ENCODE peak calls at places on chromosomes 12 and 14, in four cellular contexts. X is A549, L is K562, Z is HepG2. T is an unnamed sample.

GRCh38 chr12:22974865-22975264 is 349.9 kb downstream of the ETNK1 start:
- DNase-seq in X (peak), L (no peak), Z (peak), T (peak)

GRCh38 chr14:104150201-104151027 is 12.0 kb downstream of the KIF26A start:
- DNase-seq in X (peak), L (peak), Z (no peak), T (no peak)

GRCh38 chr12:132357623-132358186 is 28.3 kb upstream of the GALNT9 start:
- DNase-seq in X (no peak), L (no peak), Z (no peak), T (no peak)

GRCh38 chr12:49959570-49960473 is 1.9 kb upstream of the AQP5 start:
- DNase-seq in X (peak), L (no peak), Z (no peak), T (no peak)

GRCh38 chr12:121050725-121051124 is 11.7 kb upstream of the OASL start:
- DNase-seq in X (peak), L (no peak), Z (no peak), T (peak)

GRCh38 chr12:32809846-32810245 is 54.1 kb upstream of the YARS2 start:
- DNase-seq in X (no peak), L (no peak), Z (no peak), T (no peak)

GRCh38 chr12:105343836-105344235 is 13.3 kb downstream of the C12orf75 start:
- DNase-seq in X (no peak), L (no peak), Z (no peak), T (no peak)

GRCh38 chr12:19435831-19436497 is 3.3 kb upstream of the AEBP2 start:
- DNase-seq in X (no peak), L (no peak), Z (no peak), T (no peak)

GRCh38 chr12:78698747-78699146 is 165.8 kb upstream of the SYT1 start:
- DNase-seq in X (peak), L (no peak), Z (no peak), T (peak)

GRCh38 chr12:109714141-109714912 is 702 bp downstream of the FAM222A start:
- DNase-seq in X (peak), L (peak), Z (peak), T (peak)

GRCh38 chr12:99959549-99960170 is 25.1 kb downstream of the ANKS1B start:
- DNase-seq in X (peak), L (no peak), Z (peak), T (no peak)

GRCh38 chr14:31269599-31270195 is 62.1 kb upstream of the HECTD1 start:
- DNase-seq in X (no peak), L (no peak), Z (no peak), T (peak)

GRCh38 chr12:5965950-5966383 is 20.9 kb upstream of the ANO2 start:
- DNase-seq in X (peak), L (peak), Z (peak), T (peak)

GRCh38 chr12:132282950-132283771 is 46.2 kb downstream of the GALNT9 start:
- DNase-seq in X (no peak), L (no peak), Z (no peak), T (no peak)

GRCh38 chr12:113899042-113899843 is 66.9 kb downstream of the RBM19 start:
- DNase-seq in X (no peak), L (no peak), Z (no peak), T (no peak)

GRCh38 chr14:70697681-70698080 is 56.0 kb downstream of the TTC9 start:
- DNase-seq in X (peak), L (no peak), Z (no peak), T (no peak)

GRCh38 chr14:22147716-22148115 is 441.3 kb downstream of the DAD1 start:
- DNase-seq in X (no peak), L (peak), Z (no peak), T (no peak)

GRCh38 chr12:47021298-47021697 is 58.1 kb upstream of the PCED1B start:
- DNase-seq in X (peak), L (peak), Z (peak), T (peak)

GRCh38 chr12:24494401-24494800 is 454.5 kb downstream of the BCAT1 start:
- DNase-seq in X (no peak), L (no peak), Z (no peak), T (peak)

GRCh38 chr12:108313609-108314331 is 25.3 kb downstream of the CMKLR1 start:
- DNase-seq in X (no peak), L (peak), Z (peak), T (no peak)

GRCh38 chr12:105198961-105199360 is 37.0 kb downstream of the APPL2 start:
- DNase-seq in X (no peak), L (no peak), Z (peak), T (no peak)

GRCh38 chr12:105983622-105984325 is 155.0 kb downstream of the NUAK1 start:
- DNase-seq in X (no peak), L (no peak), Z (no peak), T (peak)

GRCh38 chr14:78043349-78043748 is 126.8 kb upstream of the NRXN3 start:
- DNase-seq in X (no peak), L (no peak), Z (no peak), T (no peak)

GRCh38 chr12:49789992-49790391 is 38.2 kb downstream of the NCKAP5L start:
- DNase-seq in X (peak), L (peak), Z (peak), T (no peak)

GRCh38 chr14:81557137-81557536 is 23.5 kb upstream of the SEL1L start:
- DNase-seq in X (no peak), L (no peak), Z (no peak), T (no peak)

GRCh38 chr12:124761876-124762275 is 101.8 kb downstream of the SCARB1 start:
- DNase-seq in X (peak), L (no peak), Z (no peak), T (no peak)

GRCh38 chr14:103772078-103772712 is 56.6 kb downstream of the ZFYVE21 start:
- DNase-seq in X (no peak), L (no peak), Z (no peak), T (no peak)

GRCh38 chr14:103623308-103623707 is 5.7 kb upstream of the KLC1 start:
- DNase-seq in X (no peak), L (no peak), Z (no peak), T (no peak)

GRCh38 chr14:54475187-54475881 is 13.4 kb downstream of the GMFB start:
- DNase-seq in X (no peak), L (no peak), Z (no peak), T (peak)

GRCh38 chr12:54926246-54926645 is 58.3 kb downstream of the TESPA1 start:
- DNase-seq in X (no peak), L (no peak), Z (no peak), T (no peak)

GRCh38 chr14:105144666-105145380 is 23.8 kb downstream of the JAG2 start:
- DNase-seq in X (no peak), L (no peak), Z (no peak), T (no peak)

GRCh38 chr14:50311337-50311973 is 574 bp downstream of the L2HGDH start:
- DNase-seq in X (no peak), L (no peak), Z (peak), T (no peak)

GRCh38 chr14:50310445-50310844 is 1.6 kb downstream of the L2HGDH start:
- DNase-seq in X (no peak), L (no peak), Z (no peak), T (no peak)

GRCh38 chr14:50308363-50308762 is 3.7 kb downstream of the L2HGDH start:
- DNase-seq in X (peak), L (no peak), Z (peak), T (peak)

GRCh38 chr14:50312734-50313054 is 570 bp downstream of the DMAC2L start:
- DNase-seq in X (no peak), L (no peak), Z (peak), T (no peak)

DNA sequence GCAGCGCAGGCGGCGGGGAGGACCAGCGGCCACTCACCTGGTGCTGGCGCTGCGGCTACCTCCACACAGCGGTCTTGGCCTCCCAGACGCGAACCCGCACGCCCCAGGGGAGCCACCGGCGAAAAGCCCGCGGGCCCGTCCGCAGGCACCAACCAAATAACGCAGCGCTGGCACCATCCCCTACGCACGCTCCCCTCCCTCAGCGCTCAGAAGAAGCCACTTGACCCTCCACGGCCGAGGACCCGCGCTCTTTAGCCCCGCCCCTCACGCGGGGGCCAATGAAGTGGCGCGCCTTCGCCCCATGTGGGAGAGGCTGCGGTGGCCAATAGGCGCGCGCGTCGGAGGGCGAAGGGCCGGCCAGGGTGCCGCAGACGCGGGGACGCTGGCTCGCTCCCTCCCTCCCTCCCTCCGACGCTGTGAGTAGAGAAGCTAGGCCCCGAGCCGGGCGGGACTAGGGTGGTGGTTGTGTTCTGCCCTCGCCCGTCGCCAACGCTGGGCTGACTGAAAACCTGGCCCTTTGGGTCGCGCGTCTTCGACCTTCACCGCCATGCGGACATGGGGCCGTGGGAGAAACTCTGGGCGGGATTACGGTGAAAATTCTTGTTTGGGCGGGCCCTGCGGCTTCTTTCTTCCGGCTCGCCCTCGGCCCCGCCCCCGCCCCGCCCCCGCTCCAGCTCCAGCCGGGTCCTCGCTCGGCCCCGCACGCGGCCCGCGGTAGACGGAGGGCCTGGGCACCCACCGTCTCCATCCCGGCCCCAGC is at the start of the genes DMAC2L and L2HGDH:
- DNase-seq in X (peak), L (peak), Z (peak), T (peak)
- TF ChIP-seq MAZ in X (peak), L (peak), Z (peak), T (peak)

DNA sequence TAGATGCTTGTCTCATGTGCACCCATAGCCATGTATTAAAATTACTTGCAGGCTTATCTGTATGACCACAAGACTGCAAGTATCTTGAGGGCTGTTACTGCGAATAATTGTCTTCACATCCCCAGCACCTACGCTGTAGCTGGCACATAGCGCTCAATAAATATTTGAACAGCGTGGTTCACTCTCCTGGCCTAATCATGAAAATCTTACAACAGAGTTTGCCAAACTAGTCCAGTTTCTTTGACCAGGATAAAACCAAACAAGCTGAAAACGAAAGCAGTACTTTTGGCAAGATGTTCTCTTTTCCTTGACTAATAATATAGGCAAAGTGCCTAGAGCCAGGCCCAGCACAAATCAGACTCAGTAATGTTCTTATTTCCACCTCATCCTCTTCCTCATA is 106.7 kb downstream of the RPS29 start:
- DNase-seq in X (no peak), L (no peak), Z (peak), T (no peak)
- TF ChIP-seq MAZ in X (no peak), L (no peak), Z (no peak), T (no peak)

DNA sequence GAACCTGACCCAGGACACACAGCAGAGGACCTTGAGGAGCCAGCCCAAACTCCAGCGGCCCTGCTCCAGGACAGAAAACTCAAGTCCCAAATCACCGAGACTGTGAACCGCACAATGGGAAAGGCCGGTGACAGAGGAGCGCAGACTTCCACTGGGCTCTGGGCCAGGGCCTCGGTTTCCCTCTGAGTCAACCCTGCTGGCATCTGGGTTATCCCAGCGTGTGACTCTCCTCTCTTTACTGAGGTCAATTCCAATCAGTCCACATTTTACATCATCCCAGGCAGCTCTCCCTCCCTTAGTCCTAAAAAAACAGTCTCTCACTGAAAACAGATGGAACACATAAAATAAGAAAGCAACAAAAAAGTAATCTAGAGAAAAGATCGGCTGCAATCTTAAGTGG is 36.9 kb downstream of the ITPK1 start:
- DNase-seq in X (no peak), L (no peak), Z (no peak), T (peak)
- TF ChIP-seq MAZ in X (no peak), L (no peak), Z (no peak), T (no peak)

GRCh38 chr12:674272-674781 is 11.1 kb upstream of the NINJ2 start:
- DNase-seq in X (no peak), L (no peak), Z (no peak), T (peak)
- TF ChIP-seq MAZ in X (no peak), L (no peak), Z (no peak), T (no peak)

DNA sequence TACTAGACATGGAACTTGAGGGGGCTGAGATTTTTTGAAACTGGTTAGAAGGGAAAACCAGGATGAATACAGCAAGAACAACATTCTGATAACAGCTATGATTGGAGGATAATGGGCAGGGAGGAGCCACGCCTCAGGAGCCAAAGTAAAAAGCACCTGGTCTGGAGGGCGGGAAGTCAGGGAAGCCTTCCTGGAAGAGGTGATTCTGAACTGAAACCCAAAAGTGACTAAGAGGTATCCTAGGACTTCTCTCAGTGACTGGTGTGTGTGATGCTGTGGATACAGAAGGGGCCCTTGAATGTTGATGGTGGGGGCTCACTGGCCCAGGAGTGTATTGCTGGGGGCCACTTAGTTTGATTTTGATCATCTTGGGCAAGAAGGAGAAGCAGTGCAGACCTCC is 18.8 kb upstream of the GPR68 start:
- DNase-seq in X (no peak), L (no peak), Z (no peak), T (no peak)
- TF ChIP-seq MAZ in X (no peak), L (no peak), Z (no peak), T (no peak)

GRCh38 chr12:123264642-123265041 is 7.0 kb downstream of the CDK2AP1 start:
- DNase-seq in X (peak), L (no peak), Z (peak), T (no peak)
- TF ChIP-seq MAZ in X (no peak), L (no peak), Z (no peak), T (no peak)

GRCh38 chr14:75980856-75981255 is 939 bp downstream of the TGFB3 start:
- DNase-seq in X (no peak), L (no peak), Z (no peak), T (no peak)

GRCh38 chr14:75981826-75982723 is at the start of gene TGFB3:
- DNase-seq in X (peak), L (peak), Z (peak), T (peak)

GRCh38 chr14:75982724-75983358 is 1.0 kb upstream of the TGFB3 start:
- DNase-seq in X (peak), L (no peak), Z (no peak), T (peak)

GRCh38 chr14:75979641-75980422 is 2.0 kb downstream of the TGFB3 start:
- DNase-seq in X (no peak), L (no peak), Z (no peak), T (no peak)

DNA sequence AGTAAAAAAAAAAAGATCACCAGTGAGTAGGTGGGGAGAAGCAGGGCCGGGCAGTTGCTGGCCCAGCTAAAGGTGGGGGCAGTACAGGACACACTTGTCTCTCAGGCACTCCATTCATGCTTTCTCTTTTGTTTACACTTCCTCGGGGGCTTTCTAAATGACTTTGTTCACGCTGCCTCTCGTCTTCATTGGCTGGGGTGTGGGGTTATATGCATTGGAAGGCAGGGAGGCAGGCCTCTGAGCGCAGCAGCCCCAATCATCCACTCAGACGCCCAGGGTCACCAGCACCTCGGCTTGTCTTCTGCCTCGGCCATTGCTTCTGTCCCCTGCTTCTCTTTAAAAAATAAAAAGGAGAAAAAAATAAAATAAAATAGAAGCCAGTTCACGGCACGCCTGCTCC is 369 bp downstream of the TGFB3 start:
- DNase-seq in X (no peak), L (peak), Z (peak), T (no peak)
- TF ChIP-seq MAZ in X (no peak), L (no peak), Z (no peak), T (no peak)

T was measured in IMR-90.